ENCODE peak calls at places on chromosomes 4 and X, in five cellular contexts. W is lower leg skin, C is hypothalamus, V is colonic mucosa, Z is GM13976. R is an unnamed sample.

GRCh38 chr4:73603307-73603710 is 16.9 kb downstream of the RASSF6 start:
- DNase-seq in W (no peak), C (no peak), V (peak), Z (peak), R (no peak)

GRCh38 chrX:3713225-3713936 is at the start of gene PRKX:
- DNase-seq in W (peak), C (peak), V (peak), Z (peak), R (no peak)

GRCh38 chr4:171629737-171630136 is 183.5 kb upstream of the GALNTL6 start:
- DNase-seq in W (no peak), C (no peak), V (no peak), Z (no peak), R (no peak)

GRCh38 chrX:27619975-27620374 is 29.8 kb downstream of the DCAF8L2 start:
- DNase-seq in W (no peak), C (no peak), V (no peak), Z (no peak), R (no peak)

GRCh38 chr4:76752911-76753494 is 144.9 kb downstream of the SOWAHB start:
- DNase-seq in W (no peak), C (no peak), V (no peak), Z (no peak), R (no peak)

GRCh38 chr4:170090667-170091052 is 904 bp upstream of the AADAT start:
- DNase-seq in W (no peak), C (no peak), V (no peak), Z (no peak), R (no peak)

GRCh38 chr4:52657630-52658501 is 1.2 kb downstream of the USP46 start:
- DNase-seq in W (no peak), C (peak), V (peak), Z (peak), R (no peak)

GRCh38 chrX:153487590-153488071 is 7.1 kb upstream of the BGN start:
- DNase-seq in W (no peak), C (no peak), V (no peak), Z (no peak), R (no peak)

GRCh38 chrX:87310780-87311179 is 206.8 kb upstream of the KLHL4 start:
- DNase-seq in W (no peak), C (no peak), V (no peak), Z (no peak), R (no peak)

GRCh38 chr4:73213917-73214663 is 44.5 kb downstream of the ANKRD17 start:
- DNase-seq in W (no peak), C (no peak), V (no peak), Z (no peak), R (no peak)

GRCh38 chr4:129148892-129149291 is 52.9 kb downstream of the C4orf33 start:
- DNase-seq in W (no peak), C (no peak), V (no peak), Z (no peak), R (no peak)

GRCh38 chrX:25650216-25650615 is 487.9 kb upstream of the MAGEB18 start:
- DNase-seq in W (no peak), C (no peak), V (no peak), Z (no peak), R (no peak)

GRCh38 chrX:40166582-40166981 is 68.8 kb upstream of the BCOR start:
- DNase-seq in W (no peak), C (no peak), V (no peak), Z (no peak), R (no peak)

GRCh38 chr4:126986828-126987227 is 645.9 kb upstream of the INTU start:
- DNase-seq in W (no peak), C (no peak), V (no peak), Z (no peak), R (no peak)

GRCh38 chr4:949656-950055 is 17.4 kb downstream of the TMEM175 start:
- DNase-seq in W (no peak), C (no peak), V (no peak), Z (no peak), R (no peak)

GRCh38 chr4:24395937-24396336 is 188.4 kb downstream of the DHX15 start:
- DNase-seq in W (no peak), C (no peak), V (no peak), Z (no peak), R (no peak)

GRCh38 chr4:1169691-1170096 is 2.7 kb downstream of the SPON2 start:
- DNase-seq in W (no peak), C (no peak), V (no peak), Z (no peak), R (no peak)

GRCh38 chrX:149453030-149453429 is 52.1 kb downstream of the IDS start:
- DNase-seq in W (peak), C (no peak), V (no peak), Z (no peak), R (no peak)

GRCh38 chr4:75916091-75916661 is 13.9 kb upstream of the PPEF2 start:
- DNase-seq in W (no peak), C (no peak), V (peak), Z (peak), R (no peak)